ENCODE peak calls at places on chromosome 4, in six cellular contexts. One of them, this sample, is unnamed.
A peak's percentile ranks its signal among the peaks of the same experiment; 100 is the strongest.

GRCh38 chr4:154425514-154425913 is 66.1 kb downstream of the DCHS2 start:
- DNase-seq in SK-N-SH: no peak
- DNase-seq in HCT116: no peak
- DNase-seq in HepG2: no peak
- DNase-seq in GM12878: peak; percentile 53
- DNase-seq in K562: no peak
- DNase-seq in this sample: no peak

GRCh38 chr4:161642708-161643107 is 521.1 kb downstream of the FSTL5 start:
- DNase-seq in SK-N-SH: peak; percentile 1
- DNase-seq in HCT116: no peak
- DNase-seq in HepG2: no peak
- DNase-seq in GM12878: no peak
- DNase-seq in K562: no peak
- DNase-seq in this sample: no peak

GRCh38 chr4:125750827-125751466 is 436.2 kb downstream of the FAT4 start:
- DNase-seq in SK-N-SH: peak; percentile 29
- DNase-seq in HCT116: no peak
- DNase-seq in HepG2: peak; percentile 23
- DNase-seq in GM12878: no peak
- DNase-seq in K562: peak; percentile 3
- DNase-seq in this sample: no peak

GRCh38 chr4:119246177-119246576 is 33.7 kb downstream of the USP53 start:
- DNase-seq in SK-N-SH: no peak
- DNase-seq in HCT116: no peak
- DNase-seq in HepG2: no peak
- DNase-seq in GM12878: no peak
- DNase-seq in K562: no peak
- DNase-seq in this sample: no peak

GRCh38 chr4:24664956-24665355 is 80.6 kb upstream of the DHX15 start:
- DNase-seq in SK-N-SH: no peak
- DNase-seq in HCT116: no peak
- DNase-seq in HepG2: peak; percentile 11
- DNase-seq in GM12878: no peak
- DNase-seq in K562: no peak
- DNase-seq in this sample: no peak

GRCh38 chr4:41334182-41334581 is 77.5 kb downstream of the UCHL1 start:
- DNase-seq in SK-N-SH: no peak
- DNase-seq in HCT116: no peak
- DNase-seq in HepG2: no peak
- DNase-seq in GM12878: no peak
- DNase-seq in K562: no peak
- DNase-seq in this sample: no peak

GRCh38 chr4:78493731-78494130 is 57.8 kb upstream of the ANXA3 start:
- DNase-seq in SK-N-SH: no peak
- DNase-seq in HCT116: no peak
- DNase-seq in HepG2: no peak
- DNase-seq in GM12878: no peak
- DNase-seq in K562: no peak
- DNase-seq in this sample: no peak

GRCh38 chr4:182593864-182594263 is 323.3 kb downstream of the DCTD start:
- DNase-seq in SK-N-SH: no peak
- DNase-seq in HCT116: no peak
- DNase-seq in HepG2: no peak
- DNase-seq in GM12878: no peak
- DNase-seq in K562: no peak
- DNase-seq in this sample: no peak

GRCh38 chr4:90442619-90443018 is 315.4 kb downstream of the CCSER1 start:
- DNase-seq in SK-N-SH: no peak
- DNase-seq in HCT116: no peak
- DNase-seq in HepG2: no peak
- DNase-seq in GM12878: no peak
- DNase-seq in K562: no peak
- DNase-seq in this sample: no peak

DNA sequence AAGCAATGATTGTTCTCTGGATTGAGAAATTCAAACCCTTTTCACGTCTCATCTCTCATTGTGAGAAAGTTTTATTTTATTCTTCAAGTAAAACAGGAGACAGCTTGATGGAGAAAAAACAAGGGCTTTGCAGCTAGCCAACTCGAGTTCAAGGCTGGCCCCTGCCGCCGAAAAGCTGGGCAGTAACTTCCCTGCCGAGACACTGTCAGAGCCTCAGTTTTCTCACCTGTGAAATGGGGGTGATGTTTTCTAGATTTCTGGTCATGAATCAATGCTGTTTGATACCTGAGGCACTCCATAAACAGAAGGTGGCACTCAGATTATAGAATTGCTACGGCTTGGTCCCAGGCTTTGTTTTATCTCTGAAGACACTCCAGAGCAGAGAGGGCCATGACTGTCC is 33.3 kb downstream of the HMX1 start:
- DNase-seq in SK-N-SH: peak; percentile 1
- DNase-seq in HCT116: no peak
- DNase-seq in HepG2: no peak
- DNase-seq in GM12878: no peak
- DNase-seq in K562: no peak
- DNase-seq in this sample: no peak
- TF ChIP-seq REST in SK-N-SH: no peak
- TF ChIP-seq REST in HCT116: no peak
- TF ChIP-seq REST in HepG2: no peak
- TF ChIP-seq REST in GM12878: no peak
- TF ChIP-seq REST in K562: no peak
- TF ChIP-seq REST in this sample: no peak

DNA sequence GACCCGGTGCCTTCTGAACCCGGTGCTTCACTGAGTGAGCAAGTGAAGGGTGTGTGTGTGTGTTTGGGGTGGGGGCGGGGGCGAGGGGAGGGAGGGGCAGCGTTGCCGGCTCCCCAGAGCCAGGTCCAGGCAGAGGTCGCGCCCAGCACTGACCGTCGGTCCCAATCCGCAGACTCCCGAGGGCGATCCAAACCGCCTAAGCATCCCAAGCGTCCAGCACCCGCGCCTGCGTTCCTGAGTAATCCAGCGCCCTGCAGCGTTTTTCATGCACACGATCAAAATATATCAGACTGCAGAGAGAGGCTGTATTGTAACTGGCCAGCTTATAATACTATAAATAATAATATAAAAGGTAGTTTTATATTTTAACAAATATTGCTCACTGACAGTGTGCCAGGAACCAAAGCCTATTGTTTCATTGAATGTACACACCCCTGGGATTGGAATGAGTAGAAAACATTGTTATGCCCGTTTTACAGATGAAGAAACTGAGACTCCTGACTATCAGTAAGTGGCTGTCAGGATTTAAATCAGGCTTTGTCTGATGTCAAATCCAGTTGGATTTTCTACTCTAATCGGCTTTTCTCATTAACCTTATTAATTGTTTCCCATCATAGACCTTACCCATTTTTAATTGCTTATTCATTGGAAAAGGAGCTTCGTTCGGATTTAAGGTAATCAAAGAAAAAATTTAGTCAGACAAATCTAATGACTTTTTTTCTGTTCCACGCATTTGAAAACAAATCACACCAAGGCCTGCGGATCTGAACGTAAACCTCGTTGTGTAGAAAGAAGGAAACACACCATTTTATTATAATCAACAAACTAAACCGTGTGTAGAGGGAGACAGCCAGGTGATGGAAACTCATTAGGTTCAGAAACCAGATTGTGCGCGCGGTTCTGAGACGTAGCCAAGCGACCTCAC is 4.0 kb upstream of the NKX3-2 start:
- DNase-seq in SK-N-SH: peak; percentile 35
- DNase-seq in HCT116: no peak
- DNase-seq in HepG2: no peak
- DNase-seq in GM12878: no peak
- DNase-seq in K562: no peak
- DNase-seq in this sample: no peak
- H3K4me3 ChIP-seq in SK-N-SH: peak overlapping the region; percentile 71
- H3K4me3 ChIP-seq in HCT116: peak overlapping the region; percentile 43
- H3K4me3 ChIP-seq in HepG2: peak overlapping the region; percentile 41
- H3K4me3 ChIP-seq in GM12878: peak overlapping the region; percentile 75
- H3K4me3 ChIP-seq in K562: peak overlapping the region; percentile 28
- H3K4me3 ChIP-seq in this sample: peak overlapping the region; percentile 46

GRCh38 chr4:20248155-20248558 is 3.5 kb upstream of the SLIT2 start:
- DNase-seq in SK-N-SH: peak; percentile 55
- DNase-seq in HCT116: peak; percentile 29
- DNase-seq in HepG2: peak; percentile 1
- DNase-seq in GM12878: no peak
- DNase-seq in K562: peak; percentile 9
- DNase-seq in this sample: no peak
- TF ChIP-seq SIN3A in SK-N-SH: peak; percentile 30
- TF ChIP-seq SIN3A in HCT116: no peak
- TF ChIP-seq SIN3A in HepG2: no peak
- TF ChIP-seq SIN3A in GM12878: no peak
- TF ChIP-seq SIN3A in K562: no peak
- TF ChIP-seq SIN3A in this sample: no peak

GRCh38 chr4:2417196-2417764 is 1.2 kb downstream of the ZFYVE28 start:
- DNase-seq in SK-N-SH: peak; percentile 78
- DNase-seq in HCT116: no peak
- DNase-seq in HepG2: no peak
- DNase-seq in GM12878: no peak
- DNase-seq in K562: no peak
- DNase-seq in this sample: no peak

GRCh38 chr4:2415881-2416563 is 2.4 kb downstream of the ZFYVE28 start:
- DNase-seq in SK-N-SH: no peak
- DNase-seq in HCT116: no peak
- DNase-seq in HepG2: no peak
- DNase-seq in GM12878: no peak
- DNase-seq in K562: no peak
- DNase-seq in this sample: no peak

GRCh38 chr4:2417765-2418651 is at the start of gene ZFYVE28:
- DNase-seq in SK-N-SH: no peak
- DNase-seq in HCT116: no peak
- DNase-seq in HepG2: no peak
- DNase-seq in GM12878: no peak
- DNase-seq in K562: peak; percentile 57
- DNase-seq in this sample: no peak

GRCh38 chr4:2415213-2415612 is 3.2 kb downstream of the ZFYVE28 start:
- DNase-seq in SK-N-SH: no peak
- DNase-seq in HCT116: no peak
- DNase-seq in HepG2: no peak
- DNase-seq in GM12878: no peak
- DNase-seq in K562: no peak
- DNase-seq in this sample: no peak

GRCh38 chr4:2416564-2417195 is 1.8 kb downstream of the ZFYVE28 start:
- DNase-seq in SK-N-SH: peak; percentile 63
- DNase-seq in HCT116: no peak
- DNase-seq in HepG2: no peak
- DNase-seq in GM12878: no peak
- DNase-seq in K562: peak; percentile 83
- DNase-seq in this sample: no peak
- TF ChIP-seq REST in SK-N-SH: no peak
- TF ChIP-seq REST in HCT116: no peak
- TF ChIP-seq REST in HepG2: no peak
- TF ChIP-seq REST in GM12878: no peak
- TF ChIP-seq REST in K562: no peak
- TF ChIP-seq REST in this sample: no peak

This sample was measured in Panc1.